ENCODE peak calls at places on chromosome 16, in eight cellular contexts. U, R, W, M, F, J, T and V are unnamed samples.

GRCh38 chr16:83345846-83346245 is 461.9 kb upstream of the HSBP1 start:
- DNase-seq in U (no peak), R (no peak), W (no peak), M (peak; percentile 24), F (no peak), J (no peak), T (no peak), V (no peak)

GRCh38 chr16:19771796-19772195 is 53.7 kb downstream of the IQCK start:
- DNase-seq in U (no peak), R (no peak), W (no peak), M (no peak), F (no peak), J (no peak), T (no peak), V (no peak)

GRCh38 chr16:65634291-65634690 is 512.4 kb upstream of the CDH11 start:
- DNase-seq in U (no peak), R (no peak), W (no peak), M (no peak), F (no peak), J (no peak), T (no peak), V (no peak)

GRCh38 chr16:69141014-69141413 is 8.6 kb downstream of the UTP4 start:
- DNase-seq in U (no peak), R (no peak), W (no peak), M (no peak), F (no peak), J (no peak), T (no peak), V (no peak)

GRCh38 chr16:15399317-15399716 is 3.8 kb downstream of the MPV17L start:
- DNase-seq in U (no peak), R (no peak), W (no peak), M (no peak), F (no peak), J (no peak), T (no peak), V (no peak)

GRCh38 chr16:71348262-71349085 is 10.0 kb upstream of the CALB2 start:
- DNase-seq in U (no peak), R (no peak), W (no peak), M (no peak), F (no peak), J (no peak), T (no peak), V (no peak)

GRCh38 chr16:49967012-49967559 is 57.9 kb upstream of the CNEP1R1 start:
- DNase-seq in U (no peak), R (no peak), W (no peak), M (no peak), F (no peak), J (no peak), T (no peak), V (no peak)

GRCh38 chr16:86642084-86642483 is 63.7 kb downstream of the FOXL1 start:
- DNase-seq in U (no peak), R (no peak), W (no peak), M (no peak), F (no peak), J (no peak), T (no peak), V (no peak)

GRCh38 chr16:48497129-48497528 is 111.9 kb upstream of the SIAH1 start:
- DNase-seq in U (no peak), R (no peak), W (no peak), M (no peak), F (no peak), J (no peak), T (no peak), V (no peak)